ENCODE peak calls at places on chromosomes 7 and 10, in seven cellular contexts. One of them, this sample, is unnamed.

GRCh38 chr7:130149575-130150139 is 55.5 kb downstream of the TMEM209 start:
- DNase-seq in type B pancreatic cell: peak
- DNase-seq in Daoy: no peak
- DNase-seq in stimulated activated naive CD8-positive, alpha-beta T cell treated with anti-CD3 and anti-CD28 coated beads, Interleukin-15, Interleukin-2, amounts not matched to agents 100 U/mL and 50 U/mL, for 24 hours: no peak
- DNase-seq in uterus: no peak
- DNase-seq in retina: no peak
- DNase-seq in GM20000: peak
- DNase-seq in this sample: no peak

GRCh38 chr10:115417585-115418265 is 324.6 kb downstream of the ATRNL1 start:
- DNase-seq in type B pancreatic cell: no peak
- DNase-seq in Daoy: peak
- DNase-seq in stimulated activated naive CD8-positive, alpha-beta T cell treated with anti-CD3 and anti-CD28 coated beads, Interleukin-15, Interleukin-2, amounts not matched to agents 100 U/mL and 50 U/mL, for 24 hours: no peak
- DNase-seq in uterus: no peak
- DNase-seq in retina: no peak
- DNase-seq in GM20000: peak
- DNase-seq in this sample: no peak

GRCh38 chr7:99275496-99275895 is 2.9 kb downstream of the MYH16 start:
- DNase-seq in type B pancreatic cell: no peak
- DNase-seq in Daoy: no peak
- DNase-seq in stimulated activated naive CD8-positive, alpha-beta T cell treated with anti-CD3 and anti-CD28 coated beads, Interleukin-15, Interleukin-2, amounts not matched to agents 100 U/mL and 50 U/mL, for 24 hours: no peak
- DNase-seq in uterus: no peak
- DNase-seq in retina: peak
- DNase-seq in GM20000: no peak
- DNase-seq in this sample: no peak

GRCh38 chr10:132939957-132940790 is 2.2 kb downstream of the CFAP46 start:
- DNase-seq in type B pancreatic cell: no peak
- DNase-seq in Daoy: peak
- DNase-seq in stimulated activated naive CD8-positive, alpha-beta T cell treated with anti-CD3 and anti-CD28 coated beads, Interleukin-15, Interleukin-2, amounts not matched to agents 100 U/mL and 50 U/mL, for 24 hours: peak
- DNase-seq in uterus: no peak
- DNase-seq in retina: peak
- DNase-seq in GM20000: peak
- DNase-seq in this sample: peak

GRCh38 chr10:73889014-73889413 is 14.7 kb upstream of the CAMK2G start:
- DNase-seq in type B pancreatic cell: no peak
- DNase-seq in Daoy: peak
- DNase-seq in stimulated activated naive CD8-positive, alpha-beta T cell treated with anti-CD3 and anti-CD28 coated beads, Interleukin-15, Interleukin-2, amounts not matched to agents 100 U/mL and 50 U/mL, for 24 hours: peak
- DNase-seq in uterus: no peak
- DNase-seq in retina: no peak
- DNase-seq in GM20000: no peak
- DNase-seq in this sample: no peak

GRCh38 chr10:92690211-92691041 is 671 bp downstream of the HHEX start:
- DNase-seq in type B pancreatic cell: no peak
- DNase-seq in Daoy: no peak
- DNase-seq in stimulated activated naive CD8-positive, alpha-beta T cell treated with anti-CD3 and anti-CD28 coated beads, Interleukin-15, Interleukin-2, amounts not matched to agents 100 U/mL and 50 U/mL, for 24 hours: peak
- DNase-seq in uterus: peak
- DNase-seq in retina: peak
- DNase-seq in GM20000: peak
- DNase-seq in this sample: peak

GRCh38 chr7:150965273-150965830 is 12.8 kb downstream of the KCNH2 start:
- DNase-seq in type B pancreatic cell: no peak
- DNase-seq in Daoy: no peak
- DNase-seq in stimulated activated naive CD8-positive, alpha-beta T cell treated with anti-CD3 and anti-CD28 coated beads, Interleukin-15, Interleukin-2, amounts not matched to agents 100 U/mL and 50 U/mL, for 24 hours: no peak
- DNase-seq in uterus: no peak
- DNase-seq in retina: no peak
- DNase-seq in GM20000: no peak
- DNase-seq in this sample: no peak

GRCh38 chr7:46811529-46811928 is 770.4 kb downstream of the TNS3 start:
- DNase-seq in type B pancreatic cell: no peak
- DNase-seq in Daoy: peak
- DNase-seq in stimulated activated naive CD8-positive, alpha-beta T cell treated with anti-CD3 and anti-CD28 coated beads, Interleukin-15, Interleukin-2, amounts not matched to agents 100 U/mL and 50 U/mL, for 24 hours: no peak
- DNase-seq in uterus: peak
- DNase-seq in retina: no peak
- DNase-seq in GM20000: no peak
- DNase-seq in this sample: no peak

GRCh38 chr7:102933763-102934162 is 21.0 kb downstream of the LRRC17 start:
- DNase-seq in type B pancreatic cell: no peak
- DNase-seq in Daoy: peak
- DNase-seq in stimulated activated naive CD8-positive, alpha-beta T cell treated with anti-CD3 and anti-CD28 coated beads, Interleukin-15, Interleukin-2, amounts not matched to agents 100 U/mL and 50 U/mL, for 24 hours: no peak
- DNase-seq in uterus: peak
- DNase-seq in retina: peak
- DNase-seq in GM20000: no peak
- DNase-seq in this sample: no peak

GRCh38 chr7:151010002-151010306 is 14.3 kb downstream of the ATG9B start:
- DNase-seq in type B pancreatic cell: no peak
- DNase-seq in Daoy: no peak
- DNase-seq in stimulated activated naive CD8-positive, alpha-beta T cell treated with anti-CD3 and anti-CD28 coated beads, Interleukin-15, Interleukin-2, amounts not matched to agents 100 U/mL and 50 U/mL, for 24 hours: no peak
- DNase-seq in uterus: no peak
- DNase-seq in retina: no peak
- DNase-seq in GM20000: no peak
- DNase-seq in this sample: no peak

GRCh38 chr7:8362723-8363369 is 70.6 kb upstream of the NXPH1 start:
- DNase-seq in type B pancreatic cell: no peak
- DNase-seq in Daoy: no peak
- DNase-seq in stimulated activated naive CD8-positive, alpha-beta T cell treated with anti-CD3 and anti-CD28 coated beads, Interleukin-15, Interleukin-2, amounts not matched to agents 100 U/mL and 50 U/mL, for 24 hours: no peak
- DNase-seq in uterus: no peak
- DNase-seq in retina: no peak
- DNase-seq in GM20000: no peak
- DNase-seq in this sample: no peak

GRCh38 chr7:147639037-147639436 is 951.5 kb upstream of the C7orf33 start:
- DNase-seq in type B pancreatic cell: no peak
- DNase-seq in Daoy: no peak
- DNase-seq in stimulated activated naive CD8-positive, alpha-beta T cell treated with anti-CD3 and anti-CD28 coated beads, Interleukin-15, Interleukin-2, amounts not matched to agents 100 U/mL and 50 U/mL, for 24 hours: no peak
- DNase-seq in uterus: no peak
- DNase-seq in retina: no peak
- DNase-seq in GM20000: no peak
- DNase-seq in this sample: no peak

This sample was measured in activated CD8-positive, alpha-beta memory T cell treated with anti-CD3 and anti-CD28 coated beads, Interleukin-2, amount 50 U/mL, for 48 hours.